ENCODE peak calls at places on chromosomes 16 and 17, in six cellular contexts. A is CD8-positive, alpha-beta T cell; E is H7; I is CD8-positive, alpha-beta memory T cell; P is WERI-Rb-1; L is HCT116. V is an unnamed sample.

GRCh38 chr17:48610282-48611211 is at the start of gene HOXB7:
- DNase-seq in A (peak; percentile 57), E (peak; percentile 82), I (peak; percentile 69), P (peak; percentile 78), L (no peak), V (peak; percentile 73)

GRCh38 chr16:68490829-68491575 is 42.7 kb upstream of the SMPD3 start:
- DNase-seq in A (no peak), E (peak; percentile 65), I (no peak), P (no peak), L (peak; percentile 74), V (peak; percentile 39)

GRCh38 chr17:40648326-40648968 is 829 bp upstream of the SMARCE1 start:
- DNase-seq in A (no peak), E (no peak), I (no peak), P (no peak), L (no peak), V (no peak)

GRCh38 chr16:54477766-54478165 is 191.2 kb upstream of the IRX3 start:
- DNase-seq in A (no peak), E (no peak), I (no peak), P (no peak), L (no peak), V (no peak)

GRCh38 chr17:33291248-33292183 is 1.6 kb downstream of the ASIC2 start:
- DNase-seq in A (no peak), E (peak; percentile 85), I (no peak), P (peak; percentile 72), L (no peak), V (peak; percentile 27)

GRCh38 chr16:84699147-84699711 is 571 bp upstream of the USP10 start:
- DNase-seq in A (no peak), E (no peak), I (no peak), P (no peak), L (no peak), V (no peak)

GRCh38 chr17:2090804-2091534 is 36.1 kb downstream of the HIC1 start:
- DNase-seq in A (no peak), E (peak; percentile 82), I (no peak), P (peak; percentile 21), L (no peak), V (no peak)

GRCh38 chr16:64893386-64893785 is 228.5 kb downstream of the CDH11 start:
- DNase-seq in A (no peak), E (no peak), I (no peak), P (no peak), L (no peak), V (no peak)

GRCh38 chr17:79023886-79024771 is at the start of gene C1QTNF1:
- DNase-seq in A (peak; percentile 19), E (peak; percentile 96), I (peak; percentile 35), P (peak; percentile 84), L (no peak), V (no peak)

GRCh38 chr17:49076575-49077384 is 55.8 kb upstream of the B4GALNT2 start:
- DNase-seq in A (no peak), E (no peak), I (no peak), P (no peak), L (no peak), V (no peak)

GRCh38 chr16:19503461-19504075 is 18.3 kb downstream of the GDE1 start:
- DNase-seq in A (no peak), E (no peak), I (no peak), P (no peak), L (no peak), V (no peak)

GRCh38 chr17:57622886-57623433 is 122.1 kb downstream of the CCDC182 start:
- DNase-seq in A (no peak), E (no peak), I (no peak), P (no peak), L (no peak), V (peak; percentile 41)

GRCh38 chr17:327971-328370 is 24.6 kb downstream of the RPH3AL start:
- DNase-seq in A (no peak), E (no peak), I (no peak), P (no peak), L (no peak), V (no peak)

GRCh38 chr17:36768355-36768754 is 167.0 kb downstream of the MRM1 start:
- DNase-seq in A (no peak), E (peak; percentile 78), I (no peak), P (peak; percentile 16), L (no peak), V (no peak)

GRCh38 chr17:282912-283882 is 69.4 kb downstream of the RPH3AL start:
- DNase-seq in A (no peak), E (no peak), I (no peak), P (no peak), L (no peak), V (no peak)

GRCh38 chr16:68445458-68445857 is 2.9 kb downstream of the SMPD3 start:
- DNase-seq in A (no peak), E (peak; percentile 80), I (no peak), P (peak; percentile 83), L (peak; percentile 43), V (no peak)

GRCh38 chr17:55726440-55726839 is 3.8 kb upstream of the TMEM100 start:
- DNase-seq in A (no peak), E (no peak), I (no peak), P (no peak), L (no peak), V (no peak)

GRCh38 chr17:55720917-55721836 is 1.5 kb downstream of the TMEM100 start:
- DNase-seq in A (no peak), E (no peak), I (no peak), P (no peak), L (no peak), V (no peak)

GRCh38 chr17:55722016-55722706 is 503 bp downstream of the TMEM100 start:
- DNase-seq in A (no peak), E (no peak), I (no peak), P (no peak), L (no peak), V (no peak)

GRCh38 chr17:55723488-55723848 is 804 bp upstream of the TMEM100 start:
- DNase-seq in A (no peak), E (no peak), I (no peak), P (no peak), L (no peak), V (no peak)

GRCh38 chr17:55722742-55723487 is at the start of gene TMEM100:
- DNase-seq in A (no peak), E (no peak), I (no peak), P (no peak), L (no peak), V (no peak)
- H3K4me3 ChIP-seq in A (no peak within 1 kb of the TSS), E (peak within 1 kb of the TSS; percentile 16), I (no peak within 1 kb of the TSS), P (no peak within 1 kb of the TSS), L (no peak within 1 kb of the TSS), V (no peak within 1 kb of the TSS)

GRCh38 chr17:72615627-72615991 is 476.9 kb downstream of the SLC39A11 start:
- DNase-seq in A (no peak), E (no peak), I (no peak), P (no peak), L (no peak), V (no peak)
- H3K4me3 ChIP-seq in A (no peak overlapping the region), E (no peak overlapping the region), I (no peak overlapping the region), P (no peak overlapping the region), L (no peak overlapping the region), V (no peak overlapping the region)

GRCh38 chr16:90046971-90047713 is 27.9 kb upstream of the DBNDD1 start:
- DNase-seq in A (no peak), E (no peak), I (no peak), P (no peak), L (no peak), V (no peak)
- H3K4me3 ChIP-seq in A (peak overlapping the region; percentile 15), E (peak overlapping the region; percentile 56), I (peak overlapping the region; percentile 50), P (no peak overlapping the region), L (no peak overlapping the region), V (no peak overlapping the region)

GRCh38 chr16:46908540-46909372 is 24.6 kb downstream of the GPT2 start:
- DNase-seq in A (peak; percentile 52), E (peak; percentile 91), I (peak; percentile 31), P (peak; percentile 63), L (peak; percentile 57), V (no peak)
- H3K4me3 ChIP-seq in A (no peak overlapping the region), E (no peak overlapping the region), I (no peak overlapping the region), P (no peak overlapping the region), L (no peak overlapping the region), V (no peak overlapping the region)

GRCh38 chr17:27340990-27341595 is 47.2 kb downstream of the WSB1 start:
- DNase-seq in A (no peak), E (no peak), I (no peak), P (no peak), L (no peak), V (no peak)
- H3K4me3 ChIP-seq in A (no peak overlapping the region), E (no peak overlapping the region), I (no peak overlapping the region), P (no peak overlapping the region), L (no peak overlapping the region), V (no peak overlapping the region)

GRCh38 chr16:15617901-15618300 is 25.1 kb downstream of the MARF1 start:
- DNase-seq in A (no peak), E (no peak), I (no peak), P (no peak), L (no peak), V (no peak)

GRCh38 chr16:15618392-15618791 is 24.6 kb downstream of the MARF1 start:
- DNase-seq in A (no peak), E (no peak), I (no peak), P (no peak), L (no peak), V (no peak)

GRCh38 chr16:15616475-15616874 is 26.5 kb downstream of the MARF1 start:
- DNase-seq in A (no peak), E (no peak), I (no peak), P (no peak), L (no peak), V (no peak)

GRCh38 chr16:15613676-15614075 is 29.3 kb downstream of the MARF1 start:
- DNase-seq in A (no peak), E (no peak), I (no peak), P (no peak), L (peak; percentile 61), V (no peak)

GRCh38 chr16:15616068-15616467 is 26.9 kb downstream of the MARF1 start:
- DNase-seq in A (no peak), E (no peak), I (no peak), P (no peak), L (no peak), V (no peak)
- H3K4me3 ChIP-seq in A (no peak overlapping the region), E (no peak overlapping the region), I (no peak overlapping the region), P (no peak overlapping the region), L (no peak overlapping the region), V (no peak overlapping the region)

DNA sequence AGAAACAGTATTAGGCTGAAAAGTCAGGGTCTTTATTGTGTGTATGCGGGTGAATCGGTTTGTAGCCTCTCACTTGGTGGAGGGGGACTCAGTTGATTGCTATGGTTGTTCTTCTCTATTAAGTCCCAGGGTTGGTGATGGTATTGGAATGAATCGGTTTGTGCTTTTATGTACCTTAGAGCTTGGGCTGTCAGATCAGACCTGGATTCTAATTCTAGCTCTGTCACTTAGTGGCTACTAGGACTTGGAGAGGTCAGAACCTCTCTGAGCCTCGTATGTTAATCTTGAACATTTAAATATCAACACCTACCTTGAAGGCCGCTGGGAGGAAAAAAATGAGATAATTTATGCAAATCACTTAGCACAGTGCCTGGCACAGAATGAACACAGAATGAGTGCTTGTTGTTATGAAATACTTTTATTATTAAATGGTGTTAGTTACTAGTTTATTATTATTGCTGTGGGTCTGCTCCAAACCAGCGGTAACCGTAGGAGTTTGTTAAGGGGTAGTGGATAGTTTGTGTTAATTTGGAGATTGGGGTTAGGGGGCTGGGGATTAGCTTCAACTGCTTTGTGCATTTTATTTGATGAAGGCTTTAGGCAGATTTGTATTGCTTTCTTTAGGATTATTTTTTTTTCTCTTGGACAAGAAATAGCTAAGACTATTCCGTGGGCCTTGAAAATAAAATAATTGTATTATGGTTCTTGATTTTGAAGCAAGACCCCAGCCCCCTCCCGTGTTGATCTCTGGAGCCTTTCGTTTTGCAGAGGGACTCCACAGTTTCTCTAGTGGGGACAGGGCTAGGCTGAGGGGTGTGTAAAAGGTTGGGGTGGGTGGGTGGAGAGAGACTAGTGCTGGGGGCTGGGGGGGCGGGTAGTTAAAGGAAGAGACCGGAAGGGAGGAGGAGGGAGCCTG is 3.6 kb downstream of the KDM6B start:
- DNase-seq in A (no peak), E (no peak), I (no peak), P (no peak), L (no peak), V (no peak)
- H3K4me3 ChIP-seq in A (peak overlapping the region; percentile 90), E (peak overlapping the region; percentile 75), I (peak overlapping the region; percentile 86), P (peak overlapping the region; percentile 71), L (peak overlapping the region; percentile 82), V (peak overlapping the region; percentile 81)

V was measured in GM06990.